ENCODE peak calls at places on chromosome 7, in eight cellular contexts. O, I, G, Y, N, V, C and P are unnamed samples.

GRCh38 chr7:30778246-30779025 is 7.2 kb downstream of the MINDY4 start:
- DNase-seq in C (no peak), G (no peak), I (no peak), Y (no peak), N (peak; percentile 63), V (peak; percentile 52), O (no peak), P (no peak)

GRCh38 chr7:120834726-120835125 is 23.2 kb downstream of the TSPAN12 start:
- DNase-seq in V (no peak), C (no peak), G (no peak), O (no peak), Y (no peak), N (no peak), I (no peak), P (no peak)

GRCh38 chr7:158771-159170 is 33.6 kb upstream of the FAM20C start:
- DNase-seq in N (no peak), I (no peak), O (no peak), V (no peak), Y (no peak), G (peak; percentile 34), C (no peak), P (no peak)

GRCh38 chr7:22252886-22253536 is 103.9 kb downstream of the RAPGEF5 start:
- DNase-seq in G (no peak), Y (no peak), C (no peak), V (no peak), N (no peak), I (no peak), O (no peak), P (no peak)

GRCh38 chr7:45686441-45687184 is 112.4 kb downstream of the ADCY1 start:
- DNase-seq in V (no peak), N (no peak), G (peak; percentile 51), O (no peak), C (no peak), Y (no peak), I (no peak), P (no peak)

GRCh38 chr7:152097330-152097729 is 71.9 kb downstream of the GALNT11 start:
- DNase-seq in G (no peak), Y (no peak), C (no peak), O (no peak), I (no peak), V (no peak), N (no peak), P (no peak)

GRCh38 chr7:150432915-150433892 is 17.2 kb upstream of the GIMAP8 start:
- DNase-seq in N (no peak), G (no peak), Y (no peak), I (no peak), C (no peak), O (no peak), V (no peak), P (no peak)

GRCh38 chr7:117405519-117405918 is 21.8 kb downstream of the ASZ1 start:
- DNase-seq in C (no peak), N (no peak), V (no peak), O (no peak), G (no peak), Y (no peak), I (no peak), P (no peak)

GRCh38 chr7:66326501-66327180 is 121.5 kb downstream of the TPST1 start:
- DNase-seq in V (peak; percentile 96), O (no peak), N (peak; percentile 71), C (no peak), Y (no peak), I (no peak), G (no peak), P (peak; percentile 12)